ENCODE peak calls at places on chromosome 17, in ten cellular contexts. O, E, U, Z, T, D, K, W, G and S are unnamed samples.

GRCh38 chr17:81254955-81255717 is 16.0 kb downstream of the NDUFAF8 start:
- DNase-seq in U (peak), G (no peak), W (peak), O (peak), T (no peak), E (peak), D (peak), Z (peak), K (no peak), S (peak)

GRCh38 chr17:65531508-65532431 is 29.7 kb downstream of the AXIN2 start:
- DNase-seq in K (no peak), G (no peak), O (no peak), E (peak), T (no peak), Z (peak), U (peak), D (peak), W (peak), S (no peak)

GRCh38 chr17:80446645-80447405 is 29.6 kb downstream of the NPTX1 start:
- DNase-seq in K (no peak), W (no peak), D (no peak), G (no peak), Z (peak), E (no peak), O (no peak), T (no peak), U (no peak), S (no peak)

GRCh38 chr17:27295945-27296344 is 2.0 kb downstream of the WSB1 start:
- DNase-seq in G (no peak), E (no peak), K (no peak), W (no peak), U (no peak), D (peak), T (peak), O (no peak), Z (no peak), S (no peak)

GRCh38 chr17:79075433-79075805 is 795 bp downstream of the ENGASE start:
- DNase-seq in O (no peak), G (no peak), E (no peak), U (no peak), Z (no peak), K (peak), D (peak), W (no peak), T (peak), S (no peak)

GRCh38 chr17:77716289-77716929 is 242.1 kb upstream of the TNRC6C start:
- DNase-seq in U (no peak), D (peak), K (no peak), Z (no peak), O (no peak), E (no peak), T (no peak), G (no peak), W (no peak), S (no peak)

GRCh38 chr17:44758414-44759095 is at the start of gene ADAM11:
- DNase-seq in K (no peak), D (no peak), T (no peak), E (no peak), U (no peak), O (no peak), G (no peak), W (peak), Z (no peak), S (no peak)

GRCh38 chr17:82287849-82288601 is 14.5 kb upstream of the CSNK1D start:
- DNase-seq in W (no peak), D (peak), G (no peak), Z (peak), E (peak), T (no peak), U (peak), O (peak), K (no peak), S (peak)

GRCh38 chr17:31843382-31843780 is 15.7 kb downstream of the COPRS start:
- DNase-seq in G (no peak), W (no peak), O (no peak), E (peak), Z (no peak), U (no peak), T (no peak), D (peak), K (no peak), S (no peak)

GRCh38 chr17:5816491-5816890 is 232.2 kb upstream of the NLRP1 start:
- DNase-seq in T (no peak), E (no peak), W (no peak), U (no peak), D (no peak), G (no peak), Z (no peak), O (no peak), K (no peak), S (no peak)

GRCh38 chr17:78134899-78135385 is 4.4 kb downstream of the TMC8 start:
- DNase-seq in K (peak), G (no peak), E (no peak), D (no peak), U (no peak), W (no peak), T (no peak), Z (no peak), O (no peak), S (no peak)

GRCh38 chr17:10135539-10136257 is 62.7 kb downstream of the GAS7 start:
- DNase-seq in W (no peak), D (peak), G (no peak), Z (peak), O (no peak), T (peak), U (no peak), K (no peak), E (peak), S (no peak)

GRCh38 chr17:31834448-31834847 is 24.6 kb downstream of the COPRS start:
- DNase-seq in G (no peak), O (no peak), E (no peak), D (no peak), Z (no peak), K (no peak), T (peak), W (no peak), U (no peak), S (no peak)

GRCh38 chr17:8489841-8490240 is 54.2 kb downstream of the NDEL1 start:
- DNase-seq in U (no peak), W (no peak), O (no peak), T (no peak), Z (no peak), E (peak), K (no peak), D (no peak), G (no peak), S (no peak)

GRCh38 chr17:17315142-17315821 is 12.1 kb downstream of the NT5M start:
- DNase-seq in D (no peak), E (no peak), Z (no peak), U (no peak), G (no peak), O (no peak), T (no peak), K (no peak), W (no peak), S (no peak)

GRCh38 chr17:75769536-75769935 is 4.5 kb upstream of the GALK1 start:
- DNase-seq in U (no peak), E (no peak), W (no peak), T (no peak), D (no peak), O (no peak), Z (no peak), G (no peak), K (no peak), S (no peak)

GRCh38 chr17:74126959-74127358 is 76.5 kb upstream of the RPL38 start:
- DNase-seq in Z (no peak), W (no peak), G (no peak), T (no peak), E (no peak), O (no peak), D (no peak), K (no peak), U (no peak), S (no peak)

GRCh38 chr17:7486181-7486580 is 2.0 kb downstream of the POLR2A start:
- DNase-seq in T (no peak), U (no peak), Z (no peak), O (no peak), E (peak), W (no peak), K (no peak), D (peak), G (no peak), S (no peak)

GRCh38 chr17:43784068-43784467 is 3.8 kb downstream of the CFAP97D1 start:
- DNase-seq in T (no peak), O (no peak), U (no peak), K (no peak), G (no peak), D (no peak), E (peak), Z (no peak), W (no peak), S (no peak)

GRCh38 chr17:65131946-65132345 is 5.2 kb upstream of the RGS9 start:
- DNase-seq in O (no peak), T (no peak), D (peak), K (no peak), W (no peak), Z (no peak), G (peak), U (peak), E (peak), S (no peak)

GRCh38 chr17:27321372-27321771 is 27.5 kb downstream of the WSB1 start:
- DNase-seq in Z (peak), O (no peak), K (no peak), T (no peak), U (no peak), G (no peak), D (no peak), W (no peak), E (no peak), S (no peak)

GRCh38 chr17:56804454-56804853 is 29.3 kb downstream of the C17orf67 start:
- DNase-seq in D (no peak), T (no peak), K (no peak), Z (no peak), U (no peak), W (no peak), O (no peak), G (no peak), E (no peak), S (no peak)

GRCh38 chr17:19648475-19649406 is at the start of gene ALDH3A2:
- DNase-seq in U (peak), Z (peak), G (peak), K (peak), D (peak), E (peak), W (peak), T (peak), O (peak), S (peak)
- TF ChIP-seq CTCF in U (no peak), Z (peak), G (peak), K (no peak), D (peak), E (peak), W (peak), T (no peak), O (peak), S (no peak)

GRCh38 chr17:37358830-37359681 is 16.7 kb upstream of the C17orf78 start:
- DNase-seq in O (peak), D (peak), Z (peak), W (peak), E (peak), T (peak), U (peak), K (peak), G (no peak), S (peak)
- TF ChIP-seq CTCF in O (peak), D (peak), Z (no peak), W (no peak), E (no peak), T (peak), U (peak), K (no peak), G (no peak), S (peak)

GRCh38 chr17:49979748-49980479 is 10.9 kb downstream of the DLX4 start:
- DNase-seq in W (no peak), T (no peak), E (no peak), U (no peak), Z (no peak), G (no peak), D (no peak), K (no peak), O (no peak), S (no peak)

GRCh38 chr17:49976828-49977202 is 7.8 kb downstream of the DLX4 start:
- DNase-seq in W (no peak), E (no peak), Z (no peak), G (no peak), T (no peak), D (no peak), K (no peak), U (no peak), O (no peak), S (no peak)

GRCh38 chr17:49978501-49978900 is 9.5 kb downstream of the DLX4 start:
- DNase-seq in D (no peak), U (no peak), G (no peak), O (no peak), T (no peak), E (no peak), W (no peak), Z (no peak), K (no peak), S (no peak)

GRCh38 chr17:49976163-49976827 is 7.3 kb downstream of the DLX4 start:
- DNase-seq in G (no peak), E (no peak), K (no peak), O (no peak), D (no peak), Z (no peak), U (no peak), T (no peak), W (no peak), S (no peak)

GRCh38 chr17:49977463-49978389 is 8.7 kb downstream of the DLX4 start:
- DNase-seq in Z (no peak), D (no peak), K (no peak), U (no peak), E (peak), G (no peak), O (no peak), W (no peak), T (no peak), S (no peak)
- TF ChIP-seq CTCF in Z (no peak), D (no peak), K (no peak), U (no peak), E (no peak), G (no peak), O (no peak), W (no peak), T (no peak), S (no peak)

GRCh38 chr17:48998557-48999440 is 1.6 kb downstream of the IGF2BP1 start:
- DNase-seq in T (no peak), O (no peak), Z (no peak), D (peak), K (no peak), W (peak), U (no peak), E (no peak), G (no peak), S (no peak)
- TF ChIP-seq CTCF in T (no peak), O (no peak), Z (no peak), D (no peak), K (no peak), W (peak), U (peak), E (no peak), G (no peak), S (no peak)

GRCh38 chr17:2366747-2367494 is 29.6 kb downstream of the SGSM2 start:
- DNase-seq in E (no peak), W (no peak), O (no peak), T (no peak), K (no peak), Z (no peak), G (no peak), D (peak), U (no peak), S (no peak)
- TF ChIP-seq CTCF in E (no peak), W (peak), O (no peak), T (no peak), K (no peak), Z (no peak), G (no peak), D (peak), U (peak), S (no peak)

GRCh38 chr17:61261001-61261587 is 138.5 kb upstream of the TBX2 start:
- DNase-seq in G (no peak), D (no peak), Z (no peak), T (no peak), U (no peak), O (no peak), E (no peak), W (no peak), K (no peak), S (no peak)

GRCh38 chr17:61260061-61260797 is 139.4 kb upstream of the TBX2 start:
- DNase-seq in W (peak), T (no peak), U (no peak), D (peak), O (no peak), G (peak), K (no peak), Z (no peak), E (no peak), S (no peak)

GRCh38 chr17:61254894-61255293 is 144.7 kb upstream of the TBX2 start:
- DNase-seq in Z (no peak), O (no peak), W (no peak), E (no peak), U (no peak), D (no peak), T (no peak), G (no peak), K (no peak), S (no peak)

GRCh38 chr17:61255609-61256008 is 144.0 kb upstream of the TBX2 start:
- DNase-seq in D (no peak), K (no peak), O (no peak), G (no peak), U (no peak), W (no peak), Z (no peak), E (no peak), T (no peak), S (no peak)

DNA sequence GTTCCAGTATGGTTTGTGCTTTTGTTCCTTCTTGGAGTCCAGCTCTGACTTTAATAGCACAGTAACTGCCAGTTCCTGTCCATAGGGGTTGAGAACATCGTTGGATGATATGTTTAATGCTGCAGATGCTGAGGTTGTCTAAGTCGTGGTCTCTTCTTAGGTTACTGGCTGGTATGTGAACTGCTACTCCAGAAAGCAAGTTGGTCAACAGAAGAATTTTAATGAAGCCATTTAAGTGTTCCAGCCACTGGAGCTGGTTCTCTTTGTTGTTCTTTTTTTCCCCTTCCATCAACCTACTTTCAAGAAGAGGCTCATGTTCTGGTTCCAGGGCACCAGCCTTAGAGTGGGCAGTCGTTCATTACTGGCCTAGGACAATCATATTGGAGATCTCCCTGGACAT is 140.3 kb upstream of the TBX2 start:
- DNase-seq in D (no peak), G (no peak), E (no peak), O (no peak), Z (no peak), T (no peak), U (no peak), K (no peak), W (no peak), S (no peak)
- TF ChIP-seq CTCF in D (no peak), G (no peak), E (no peak), O (no peak), Z (no peak), T (no peak), U (peak), K (no peak), W (no peak), S (no peak)

DNA sequence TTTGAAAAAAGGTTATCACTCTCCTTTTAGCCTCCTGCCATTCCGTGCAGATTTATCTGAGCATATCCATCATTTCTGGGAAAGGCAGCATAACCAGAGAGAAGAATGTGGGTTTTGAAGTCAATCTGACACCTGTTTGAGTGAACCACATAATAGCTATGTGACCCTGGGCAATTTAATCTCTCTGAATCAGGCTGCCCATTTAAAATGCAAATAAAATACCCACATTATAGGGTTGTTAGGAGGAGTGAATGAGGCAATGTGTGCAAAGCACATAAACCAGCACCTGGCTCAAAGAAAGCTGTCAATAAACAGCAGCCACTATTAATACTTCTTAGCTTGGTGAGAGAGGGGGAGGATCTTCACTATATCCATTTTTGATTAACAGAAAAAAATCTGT is 88.0 kb downstream of the CACNG1 start:
- DNase-seq in T (no peak), D (no peak), O (no peak), K (no peak), U (no peak), G (no peak), Z (no peak), W (no peak), E (no peak), S (no peak)
- TF ChIP-seq CTCF in T (no peak), D (no peak), O (no peak), K (no peak), U (no peak), G (no peak), Z (no peak), W (no peak), E (no peak), S (no peak)

DNA sequence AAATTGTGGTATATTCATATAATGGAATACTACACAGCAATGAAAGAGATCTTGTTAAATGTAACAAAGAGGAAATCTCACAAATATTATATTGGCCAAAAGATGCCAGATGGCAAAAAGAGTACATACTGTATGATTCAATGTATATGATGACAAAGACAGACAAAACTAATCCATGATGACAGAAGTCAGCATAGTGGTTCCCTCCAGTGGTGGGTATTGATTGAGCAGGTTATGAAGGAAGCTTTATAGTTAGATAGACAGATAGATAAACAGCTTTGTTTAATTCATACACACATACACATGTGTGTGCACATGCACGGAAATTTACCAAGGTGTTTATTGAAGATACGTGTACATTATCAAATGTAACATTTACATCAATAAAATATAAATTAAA is 74.4 kb upstream of the SMIM36 start:
- DNase-seq in T (no peak), U (no peak), G (no peak), K (no peak), Z (no peak), O (no peak), W (no peak), E (no peak), D (no peak), S (no peak)
- TF ChIP-seq CTCF in T (no peak), U (no peak), G (no peak), K (no peak), Z (no peak), O (peak), W (no peak), E (no peak), D (no peak), S (no peak)

GRCh38 chr17:28457890-28458289 is 15.6 kb upstream of the SLC13A2 start:
- DNase-seq in U (no peak), K (no peak), O (no peak), Z (no peak), T (no peak), E (no peak), W (no peak), D (no peak), G (no peak), S (no peak)
- TF ChIP-seq CTCF in U (no peak), K (no peak), O (no peak), Z (no peak), T (no peak), E (no peak), W (no peak), D (no peak), G (no peak), S (no peak)